ENCODE peak calls at places on chromosome 7, in four cellular contexts. E is K562, J is HepG2, Q is GM12878. G is an unnamed sample.

GRCh38 chr7:25124485-25125136 is 449 bp downstream of the CYCS start:
- DNase-seq in E (peak; percentile 38), J (no peak), Q (no peak), G (no peak)

GRCh38 chr7:130903358-130903974 is 169.5 kb upstream of the KLF14 start:
- DNase-seq in E (no peak), J (no peak), Q (no peak), G (no peak)

GRCh38 chr7:41333506-41333905 is 369.4 kb downstream of the INHBA start:
- DNase-seq in E (no peak), J (no peak), Q (no peak), G (no peak)

GRCh38 chr7:46283852-46284251 is 362.8 kb upstream of the IGFBP3 start:
- DNase-seq in E (no peak), J (no peak), Q (no peak), G (no peak)

GRCh38 chr7:21383217-21383832 is 44.6 kb upstream of the SP4 start:
- DNase-seq in E (no peak), J (no peak), Q (no peak), G (no peak)

GRCh38 chr7:48118041-48118440 is 29.0 kb downstream of the UPP1 start:
- DNase-seq in E (no peak), J (no peak), Q (no peak), G (no peak)

GRCh38 chr7:23394828-23395227 is 75.5 kb downstream of the IGF2BP3 start:
- DNase-seq in E (no peak), J (no peak), Q (no peak), G (no peak)

GRCh38 chr7:128459394-128459878 is 3.8 kb downstream of the HILPDA start:
- DNase-seq in E (peak; percentile 86), J (peak; percentile 53), Q (peak; percentile 57), G (peak; percentile 59)

GRCh38 chr7:105270117-105270516 is 118.6 kb downstream of the SRPK2 start:
- DNase-seq in E (no peak), J (no peak), Q (no peak), G (no peak)

GRCh38 chr7:138948403-138948802 is 32.8 kb downstream of the KIAA1549 start:
- DNase-seq in E (no peak), J (no peak), Q (peak; percentile 3), G (no peak)

GRCh38 chr7:22666732-22667131 is 60.3 kb upstream of the IL6 start:
- DNase-seq in E (no peak), J (no peak), Q (no peak), G (no peak)

GRCh38 chr7:55567495-55568070 is 4.7 kb downstream of the VOPP1 start:
- DNase-seq in E (no peak), J (no peak), Q (no peak), G (no peak)

GRCh38 chr7:151888079-151888673 is 11.3 kb upstream of the PRKAG2 start:
- DNase-seq in E (no peak), J (no peak), Q (no peak), G (no peak)

GRCh38 chr7:44632196-44632595 is 25.8 kb downstream of the OGDH start:
- DNase-seq in E (no peak), J (no peak), Q (no peak), G (no peak)

GRCh38 chr7:20241491-20242261 is 24.5 kb upstream of the MACC1 start:
- DNase-seq in E (no peak), J (peak; percentile 20), Q (peak; percentile 68), G (no peak)

GRCh38 chr7:4119848-4120247 is 562.2 kb upstream of the FOXK1 start:
- DNase-seq in E (no peak), J (no peak), Q (no peak), G (no peak)

GRCh38 chr7:85191383-85191782 is 4.5 kb upstream of the SEMA3D start:
- DNase-seq in E (no peak), J (no peak), Q (no peak), G (peak; percentile 19)

GRCh38 chr7:47816647-47817046 is 131.6 kb downstream of the PKD1L1 start:
- DNase-seq in E (no peak), J (peak; percentile 35), Q (no peak), G (no peak)

GRCh38 chr7:37191797-37192196 is 256.9 kb downstream of the ELMO1 start:
- DNase-seq in E (no peak), J (peak; percentile 88), Q (no peak), G (no peak)
- TF ChIP-seq REST in E (no peak), J (no peak), Q (no peak), G (no peak)

GRCh38 chr7:117203205-117203604 is 119.7 kb downstream of the WNT2 start:
- DNase-seq in E (no peak), J (no peak), Q (no peak), G (no peak)
- TF ChIP-seq CTCF in E (no peak), J (no peak), Q (no peak), G (no peak)

GRCh38 chr7:142482899-142483658 is 225.2 kb upstream of the PRSS58 start:
- DNase-seq in E (peak; percentile 59), J (peak; percentile 7), Q (no peak), G (peak; percentile 35)
- TF ChIP-seq ZNF274 in E (no peak), J (no peak), Q (no peak), G (no peak)

DNA sequence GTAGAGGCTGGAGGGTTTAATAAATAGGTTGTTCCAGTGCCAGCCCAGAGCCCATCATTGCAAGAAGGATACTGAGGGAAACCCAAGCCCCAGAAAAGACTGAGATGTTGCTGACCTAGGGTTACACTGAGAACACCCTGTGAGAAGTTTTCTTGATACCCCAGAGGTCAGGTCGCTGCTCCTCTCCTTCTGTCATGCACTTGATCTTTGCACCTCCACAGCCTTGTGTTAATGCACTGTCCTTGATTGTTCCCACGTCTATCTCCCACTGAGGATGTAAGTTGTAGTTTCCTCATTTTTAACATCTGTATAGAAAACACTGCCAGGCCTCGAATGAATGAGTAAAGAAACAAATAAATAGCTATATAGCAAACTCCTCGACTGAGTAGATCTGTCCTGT is 195.3 kb upstream of the AHR start:
- DNase-seq in E (no peak), J (no peak), Q (no peak), G (no peak)
- TF ChIP-seq REST in E (no peak), J (no peak), Q (no peak), G (no peak)

G was measured in HCT116.